ENCODE peak calls at places on chromosomes 16 and 17, in four cellular contexts. V is CD8-positive, alpha-beta memory T cell; U is lower lobe of right lung; S is endodermal cell. K is an unnamed sample.
A peak's percentile ranks its signal among the peaks of the same experiment; 100 is the strongest.

GRCh38 chr17:17028059-17028877 is 14.0 kb upstream of the MPRIP start:
- DNase-seq in V (no peak), U (peak; percentile 92), S (peak; percentile 96), K (no peak)

GRCh38 chr16:4615389-4616046 is 830 bp upstream of the UBALD1 start:
- DNase-seq in V (no peak), U (peak; percentile 62), S (no peak), K (no peak)

GRCh38 chr17:39183766-39184165 is 13.7 kb downstream of the CACNB1 start:
- DNase-seq in V (no peak), U (no peak), S (no peak), K (no peak)

GRCh38 chr17:74516561-74516960 is 14.7 kb downstream of the CD300LB start:
- DNase-seq in V (no peak), U (no peak), S (no peak), K (no peak)

GRCh38 chr17:40453881-40454630 is 10.8 kb downstream of the IGFBP4 start:
- DNase-seq in V (no peak), U (no peak), S (no peak), K (no peak)

GRCh38 chr16:61879306-61879705 is 156.9 kb downstream of the CDH8 start:
- DNase-seq in V (no peak), U (no peak), S (no peak), K (no peak)

GRCh38 chr16:48511071-48511540 is 98.9 kb downstream of the N4BP1 start:
- DNase-seq in V (no peak), U (no peak), S (no peak), K (no peak)

GRCh38 chr17:11535231-11535630 is 63.0 kb upstream of the DNAH9 start:
- DNase-seq in V (no peak), U (no peak), S (peak; percentile 73), K (no peak)

GRCh38 chr17:81223758-81224122 is 975 bp upstream of the CEP131 start:
- DNase-seq in V (no peak), U (no peak), S (no peak), K (no peak)

GRCh38 chr17:1271020-1271423 is 778 bp downstream of the BHLHA9 start:
- DNase-seq in V (no peak), U (no peak), S (peak; percentile 76), K (no peak)

GRCh38 chr17:79075433-79075805 is 795 bp downstream of the ENGASE start:
- DNase-seq in V (no peak), U (no peak), S (no peak), K (no peak)

GRCh38 chr16:84643677-84644076 is 4.6 kb upstream of the KLHL36 start:
- DNase-seq in V (no peak), U (no peak), S (no peak), K (no peak)

GRCh38 chr16:88727871-88728270 is 21.6 kb downstream of the CTU2 start:
- DNase-seq in V (no peak), U (no peak), S (no peak), K (no peak)

GRCh38 chr16:19696961-19697360 is 21.1 kb downstream of the KNOP1 start:
- DNase-seq in V (no peak), U (no peak), S (no peak), K (no peak)

GRCh38 chr17:45651145-45651713 is 132.9 kb upstream of the CRHR1 start:
- DNase-seq in V (no peak), U (no peak), S (no peak), K (no peak)

GRCh38 chr17:78276499-78276898 is 45.1 kb downstream of the TMEM235 start:
- DNase-seq in V (no peak), U (no peak), S (peak; percentile 61), K (no peak)

GRCh38 chr17:57088298-57088697 is 3.3 kb downstream of the AKAP1 start:
- DNase-seq in V (no peak), U (no peak), S (no peak), K (no peak)
- H3K4me3 ChIP-seq in V (no peak overlapping the region), U (no peak overlapping the region), S (no peak overlapping the region), K (no peak overlapping the region)

GRCh38 chr17:2797632-2798031 is 1.4 kb downstream of the RAP1GAP2 start:
- DNase-seq in V (no peak), U (no peak), S (no peak), K (no peak)

GRCh38 chr17:2800367-2800766 is 4.1 kb downstream of the RAP1GAP2 start:
- DNase-seq in V (no peak), U (no peak), S (no peak), K (no peak)

GRCh38 chr17:2798679-2799078 is 2.4 kb downstream of the RAP1GAP2 start:
- DNase-seq in V (peak; percentile 29), U (no peak), S (peak; percentile 92), K (no peak)

GRCh38 chr17:2798188-2798587 is 1.9 kb downstream of the RAP1GAP2 start:
- DNase-seq in V (no peak), U (no peak), S (peak; percentile 57), K (no peak)

GRCh38 chr17:2799653-2800052 is 3.4 kb downstream of the RAP1GAP2 start:
- DNase-seq in V (no peak), U (no peak), S (no peak), K (no peak)
- H3K4me1 ChIP-seq in V (peaks cover 29% of the 10 kb centered on the region), U (peaks cover 8% of the 10 kb centered on the region), S (no peaks in the 10 kb centered on the region), K (peaks cover 35% of the 10 kb centered on the region)

DNA sequence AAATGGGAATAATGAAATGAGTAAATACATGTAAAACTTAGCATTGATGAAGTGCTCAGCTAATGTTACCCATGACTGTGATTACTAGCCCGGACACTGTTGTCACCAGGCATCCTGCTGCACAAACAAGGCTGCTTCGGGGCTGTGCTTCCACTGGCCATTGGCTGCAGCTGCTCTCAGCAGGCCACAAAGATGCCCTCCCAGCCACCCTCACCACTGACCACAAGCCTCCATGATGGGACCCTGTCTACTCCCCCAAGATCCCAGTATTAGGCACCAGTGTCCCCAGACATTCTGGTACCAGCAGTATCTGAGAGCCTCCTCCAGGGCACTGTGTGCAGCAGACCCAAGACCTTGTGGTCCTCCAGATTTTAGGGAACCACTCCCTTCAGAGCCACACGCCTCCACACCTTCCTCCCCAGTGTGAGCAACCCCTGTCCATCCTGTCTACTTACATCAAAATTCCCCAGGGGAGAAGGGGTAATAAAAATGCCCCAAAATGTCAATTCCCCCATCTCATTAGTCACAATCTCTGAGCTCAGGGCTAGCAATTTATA is 19.7 kb upstream of the NUP93 start:
- DNase-seq in V (no peak), U (no peak), S (no peak), K (no peak)
- H3K36me3 ChIP-seq in V (no peaks in the 10 kb centered on the region), U (no peaks in the 10 kb centered on the region), S (no peaks in the 10 kb centered on the region), K (no peaks in the 10 kb centered on the region)

GRCh38 chr16:77993586-77993985 is 28.8 kb upstream of the CLEC3A start:
- DNase-seq in V (no peak), U (no peak), S (peak; percentile 79), K (no peak)

GRCh38 chr16:77986021-77986420 is 36.3 kb upstream of the CLEC3A start:
- DNase-seq in V (no peak), U (no peak), S (no peak), K (no peak)

GRCh38 chr16:77991701-77992100 is 30.6 kb upstream of the CLEC3A start:
- DNase-seq in V (no peak), U (no peak), S (peak; percentile 76), K (no peak)

GRCh38 chr16:77993111-77993571 is 29.2 kb upstream of the CLEC3A start:
- DNase-seq in V (no peak), U (no peak), S (peak; percentile 81), K (no peak)

GRCh38 chr16:77987772-77988171 is 34.6 kb upstream of the CLEC3A start:
- DNase-seq in V (no peak), U (no peak), S (no peak), K (no peak)
- H3K4me3 ChIP-seq in V (no peak overlapping the region), U (no peak overlapping the region), S (no peak overlapping the region), K (no peak overlapping the region)

DNA sequence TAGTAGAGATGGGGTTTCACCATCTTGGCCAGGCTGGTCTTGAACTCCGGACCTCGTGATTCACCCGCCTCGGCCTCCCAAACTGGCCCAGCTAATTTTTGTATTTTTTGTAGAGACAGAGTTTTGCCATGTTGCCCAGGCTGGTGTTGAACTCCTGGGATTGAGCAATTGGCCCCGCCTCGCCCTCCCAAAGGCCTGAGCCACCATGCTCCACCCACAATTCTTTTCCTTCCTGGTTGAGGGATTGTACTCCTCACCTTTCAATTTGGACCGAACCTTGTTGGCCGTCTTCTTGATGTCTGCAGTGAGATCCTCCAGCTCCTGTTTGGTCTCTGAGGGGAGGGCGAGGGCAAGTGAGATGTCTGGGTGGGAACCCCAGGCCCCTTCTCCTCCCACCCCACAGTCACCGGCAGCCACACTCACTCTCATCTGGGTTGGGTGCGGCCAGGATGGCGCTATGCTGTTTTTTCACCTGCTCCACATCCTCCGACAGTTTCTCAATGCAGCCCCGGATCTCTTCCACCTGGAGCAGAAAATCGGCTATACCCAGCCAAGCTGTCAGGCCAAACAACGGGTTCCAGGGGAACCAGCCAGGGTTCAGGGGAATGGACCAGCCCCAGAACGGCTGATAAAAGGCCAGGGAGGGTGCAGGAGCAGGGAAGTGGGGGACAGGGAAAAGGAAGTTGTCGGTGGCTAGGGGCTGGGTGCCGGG is 9.6 kb downstream of the STX1B start:
- DNase-seq in V (no peak), U (no peak), S (no peak), K (no peak)
- H3K4me1 ChIP-seq in V (peaks cover 13% of the 10 kb centered on the region), U (peaks cover 12% of the 10 kb centered on the region), S (no peaks in the 10 kb centered on the region), K (peaks cover 6% of the 10 kb centered on the region)

GRCh38 chr17:3818786-3819185 is 17.8 kb upstream of the ITGAE start:
- DNase-seq in V (no peak), U (no peak), S (no peak), K (no peak)
- H3K36me3 ChIP-seq in V (peaks cover 38% of the 10 kb centered on the region), U (peaks cover 100% of the 10 kb centered on the region), S (peaks cover 88% of the 10 kb centered on the region), K (peaks cover 66% of the 10 kb centered on the region)

GRCh38 chr17:75668489-75668888 is 1.4 kb downstream of the SAP30BP start:
- DNase-seq in V (no peak), U (no peak), S (no peak), K (no peak)
- H3K4me3 ChIP-seq in V (no peak overlapping the region), U (peak overlapping the region; percentile 70), S (peak overlapping the region; percentile 99), K (no peak overlapping the region)

GRCh38 chr17:58377005-58377660 is 25.1 kb upstream of the SUPT4H1 start:
- DNase-seq in V (no peak), U (no peak), S (peak; percentile 64), K (no peak)

GRCh38 chr17:58377661-58378060 is 25.7 kb upstream of the SUPT4H1 start:
- DNase-seq in V (no peak), U (no peak), S (no peak), K (no peak)

GRCh38 chr17:58375216-58375615 is 23.2 kb upstream of the SUPT4H1 start:
- DNase-seq in V (no peak), U (no peak), S (peak; percentile 26), K (no peak)

GRCh38 chr17:58375811-58376210 is 23.8 kb upstream of the SUPT4H1 start:
- DNase-seq in V (no peak), U (no peak), S (peak; percentile 71), K (no peak)

GRCh38 chr17:58376472-58376921 is 24.5 kb upstream of the SUPT4H1 start:
- DNase-seq in V (no peak), U (no peak), S (peak; percentile 71), K (no peak)
- H3K4me1 ChIP-seq in V (peaks cover 36% of the 10 kb centered on the region), U (peaks cover 33% of the 10 kb centered on the region), S (no peaks in the 10 kb centered on the region), K (peaks cover 11% of the 10 kb centered on the region)

DNA sequence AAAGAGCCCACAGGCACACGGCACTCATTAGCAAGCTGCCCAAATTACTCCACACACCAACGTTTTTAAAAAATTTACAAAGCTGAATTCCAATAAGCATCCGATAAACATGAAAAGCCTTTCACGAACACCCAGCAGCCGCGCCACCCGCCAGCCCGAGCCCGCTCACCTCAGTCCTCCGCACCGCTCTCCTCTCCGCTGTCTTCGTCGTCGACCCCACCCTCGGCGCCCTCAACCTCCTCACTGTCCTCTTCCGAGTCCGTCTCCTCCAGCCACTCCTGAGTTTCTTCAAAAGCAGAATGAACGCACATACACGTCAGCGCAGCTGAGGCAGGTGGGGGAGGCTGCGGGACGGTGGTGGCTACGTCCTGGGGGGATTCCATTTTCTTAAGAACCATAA is 57.6 kb downstream of the KLHDC4 start:
- DNase-seq in V (no peak), U (no peak), S (no peak), K (no peak)
- H3K36me3 ChIP-seq in V (peaks cover 27% of the 10 kb centered on the region), U (peaks cover 68% of the 10 kb centered on the region), S (peaks cover 25% of the 10 kb centered on the region), K (peaks cover 55% of the 10 kb centered on the region)